ENCODE peak calls at places on chromosome 4, in eight cellular contexts. One of them, this sample, is unnamed.

GRCh38 chr4:70903282-70903603 is 1.1 kb downstream of the MOB1B start:
- DNase-seq in K562: peak
- DNase-seq in SK-N-SH: peak
- DNase-seq in A549: no peak
- DNase-seq in GM12878: no peak
- DNase-seq in H1: no peak
- DNase-seq in HepG2: no peak
- DNase-seq in IMR-90: no peak
- DNase-seq in this sample: no peak

GRCh38 chr4:10529891-10530786 is 72.9 kb upstream of the ZNF518B start:
- DNase-seq in H1: no peak
- DNase-seq in A549: no peak
- DNase-seq in SK-N-SH: no peak
- DNase-seq in IMR-90: no peak
- DNase-seq in K562: no peak
- DNase-seq in GM12878: no peak
- DNase-seq in HepG2: no peak
- DNase-seq in this sample: no peak

GRCh38 chr4:125849869-125850268 is 535.1 kb downstream of the FAT4 start:
- DNase-seq in IMR-90: peak
- DNase-seq in K562: no peak
- DNase-seq in GM12878: no peak
- DNase-seq in SK-N-SH: no peak
- DNase-seq in H1: no peak
- DNase-seq in A549: no peak
- DNase-seq in HepG2: no peak
- DNase-seq in this sample: no peak

GRCh38 chr4:46781434-46782092 is 127.5 kb downstream of the COX7B2 start:
- DNase-seq in GM12878: no peak
- DNase-seq in K562: no peak
- DNase-seq in IMR-90: no peak
- DNase-seq in HepG2: no peak
- DNase-seq in SK-N-SH: no peak
- DNase-seq in H1: no peak
- DNase-seq in A549: no peak
- DNase-seq in this sample: no peak

GRCh38 chr4:74205046-74205445 is 47.1 kb downstream of the MTHFD2L start:
- DNase-seq in HepG2: no peak
- DNase-seq in H1: no peak
- DNase-seq in GM12878: no peak
- DNase-seq in K562: no peak
- DNase-seq in SK-N-SH: no peak
- DNase-seq in A549: no peak
- DNase-seq in IMR-90: no peak
- DNase-seq in this sample: no peak

GRCh38 chr4:184400375-184400870 is 73.9 kb downstream of the IRF2 start:
- DNase-seq in K562: no peak
- DNase-seq in SK-N-SH: no peak
- DNase-seq in GM12878: no peak
- DNase-seq in H1: no peak
- DNase-seq in HepG2: no peak
- DNase-seq in A549: peak
- DNase-seq in IMR-90: peak
- DNase-seq in this sample: no peak

GRCh38 chr4:26362745-26363439 is 42.1 kb downstream of the RBPJ start:
- DNase-seq in GM12878: no peak
- DNase-seq in H1: no peak
- DNase-seq in IMR-90: peak
- DNase-seq in HepG2: no peak
- DNase-seq in K562: no peak
- DNase-seq in SK-N-SH: no peak
- DNase-seq in A549: no peak
- DNase-seq in this sample: no peak

GRCh38 chr4:182189107-182189878 is 53.9 kb upstream of the TENM3 start:
- DNase-seq in GM12878: no peak
- DNase-seq in SK-N-SH: no peak
- DNase-seq in H1: no peak
- DNase-seq in A549: peak
- DNase-seq in IMR-90: peak
- DNase-seq in HepG2: no peak
- DNase-seq in K562: peak
- DNase-seq in this sample: no peak

GRCh38 chr4:183558873-183559272 is 54.0 kb downstream of the ING2 start:
- DNase-seq in IMR-90: no peak
- DNase-seq in HepG2: no peak
- DNase-seq in K562: no peak
- DNase-seq in SK-N-SH: peak
- DNase-seq in H1: no peak
- DNase-seq in GM12878: no peak
- DNase-seq in A549: no peak
- DNase-seq in this sample: no peak

GRCh38 chr4:82042042-82042441 is 331.7 kb downstream of the HNRNPD start:
- DNase-seq in A549: no peak
- DNase-seq in IMR-90: no peak
- DNase-seq in HepG2: no peak
- DNase-seq in H1: no peak
- DNase-seq in SK-N-SH: no peak
- DNase-seq in K562: no peak
- DNase-seq in GM12878: no peak
- DNase-seq in this sample: no peak

GRCh38 chr4:3461515-3462291 is 1.4 kb upstream of the DOK7 start:
- DNase-seq in IMR-90: no peak
- DNase-seq in H1: no peak
- DNase-seq in A549: no peak
- DNase-seq in GM12878: no peak
- DNase-seq in SK-N-SH: no peak
- DNase-seq in HepG2: no peak
- DNase-seq in K562: no peak
- DNase-seq in this sample: no peak
- TF ChIP-seq USF2 in IMR-90: no peak
- TF ChIP-seq USF2 in H1: no peak
- TF ChIP-seq USF2 in A549: no peak
- TF ChIP-seq USF2 in GM12878: no peak
- TF ChIP-seq USF2 in SK-N-SH: no peak
- TF ChIP-seq USF2 in HepG2: no peak
- TF ChIP-seq USF2 in K562: no peak
- TF ChIP-seq USF2 in this sample: no peak

DNA sequence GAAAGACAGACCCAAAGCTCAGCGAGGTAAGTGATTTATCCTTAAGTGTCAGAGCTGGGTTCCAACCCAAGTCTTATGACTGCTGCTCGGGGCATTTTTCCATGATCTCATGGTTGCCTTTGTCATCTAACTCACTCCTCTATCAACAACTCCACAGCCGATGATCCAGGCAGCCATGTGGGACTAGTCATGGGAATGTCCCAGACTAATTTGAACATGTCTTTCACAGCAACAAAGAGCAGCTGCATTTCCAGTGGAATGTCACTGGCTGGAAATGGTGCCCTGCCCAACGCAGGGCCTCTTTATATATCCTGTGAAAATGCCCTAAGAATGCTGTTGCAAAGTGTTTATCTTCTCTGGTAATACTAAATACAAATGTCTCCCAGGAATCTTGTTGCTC is 284.8 kb upstream of the PPARGC1A start:
- DNase-seq in H1: no peak
- DNase-seq in HepG2: no peak
- DNase-seq in GM12878: no peak
- DNase-seq in A549: no peak
- DNase-seq in IMR-90: peak
- DNase-seq in K562: no peak
- DNase-seq in SK-N-SH: no peak
- DNase-seq in this sample: no peak
- TF ChIP-seq USF2 in H1: no peak
- TF ChIP-seq USF2 in HepG2: no peak
- TF ChIP-seq USF2 in GM12878: no peak
- TF ChIP-seq USF2 in A549: no peak
- TF ChIP-seq USF2 in IMR-90: no peak
- TF ChIP-seq USF2 in K562: no peak
- TF ChIP-seq USF2 in SK-N-SH: no peak
- TF ChIP-seq USF2 in this sample: no peak

GRCh38 chr4:41189669-41190068 is 24.7 kb downstream of the APBB2 start:
- DNase-seq in SK-N-SH: no peak
- DNase-seq in IMR-90: no peak
- DNase-seq in A549: no peak
- DNase-seq in K562: no peak
- DNase-seq in GM12878: no peak
- DNase-seq in H1: no peak
- DNase-seq in HepG2: no peak
- DNase-seq in this sample: no peak
- TF ChIP-seq USF2 in SK-N-SH: no peak
- TF ChIP-seq USF2 in IMR-90: no peak
- TF ChIP-seq USF2 in A549: no peak
- TF ChIP-seq USF2 in K562: no peak
- TF ChIP-seq USF2 in GM12878: no peak
- TF ChIP-seq USF2 in H1: no peak
- TF ChIP-seq USF2 in HepG2: no peak
- TF ChIP-seq USF2 in this sample: no peak

GRCh38 chr4:19739101-19739651 is 512.5 kb upstream of the SLIT2 start:
- DNase-seq in HepG2: no peak
- DNase-seq in IMR-90: peak
- DNase-seq in GM12878: no peak
- DNase-seq in A549: peak
- DNase-seq in H1: no peak
- DNase-seq in SK-N-SH: no peak
- DNase-seq in K562: no peak
- DNase-seq in this sample: no peak
- TF ChIP-seq USF2 in HepG2: no peak
- TF ChIP-seq USF2 in IMR-90: no peak
- TF ChIP-seq USF2 in GM12878: no peak
- TF ChIP-seq USF2 in A549: no peak
- TF ChIP-seq USF2 in H1: no peak
- TF ChIP-seq USF2 in SK-N-SH: no peak
- TF ChIP-seq USF2 in K562: no peak
- TF ChIP-seq USF2 in this sample: no peak

DNA sequence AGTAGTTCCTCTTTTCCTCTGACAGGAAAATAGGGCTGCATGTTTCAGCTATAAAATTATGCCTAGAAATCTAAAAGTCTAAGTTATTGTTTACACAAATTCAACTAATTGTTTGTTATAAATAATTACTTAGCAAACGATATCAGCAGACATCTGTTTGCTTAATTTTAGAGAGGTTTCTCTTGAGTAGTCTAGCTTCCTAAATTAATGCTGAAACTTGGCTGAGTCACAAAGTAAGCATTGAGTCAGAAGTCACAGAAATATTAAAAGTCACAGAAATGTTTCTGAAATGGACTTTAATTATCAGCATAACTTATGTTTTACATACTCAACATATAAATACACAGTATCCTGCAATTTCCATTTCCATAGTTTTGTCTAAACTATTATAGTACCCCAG is 1044.0 kb downstream of the CCSER1 start:
- DNase-seq in IMR-90: no peak
- DNase-seq in K562: no peak
- DNase-seq in SK-N-SH: no peak
- DNase-seq in A549: no peak
- DNase-seq in HepG2: no peak
- DNase-seq in GM12878: no peak
- DNase-seq in H1: no peak
- DNase-seq in this sample: no peak
- TF ChIP-seq USF2 in IMR-90: no peak
- TF ChIP-seq USF2 in K562: no peak
- TF ChIP-seq USF2 in SK-N-SH: no peak
- TF ChIP-seq USF2 in A549: no peak
- TF ChIP-seq USF2 in HepG2: no peak
- TF ChIP-seq USF2 in GM12878: no peak
- TF ChIP-seq USF2 in H1: no peak
- TF ChIP-seq USF2 in this sample: no peak

GRCh38 chr4:88881227-88881569 is 175.8 kb downstream of the FAM13A start:
- DNase-seq in HepG2: no peak
- DNase-seq in SK-N-SH: no peak
- DNase-seq in GM12878: no peak
- DNase-seq in K562: no peak
- DNase-seq in H1: no peak
- DNase-seq in IMR-90: no peak
- DNase-seq in A549: no peak
- DNase-seq in this sample: no peak

GRCh38 chr4:88880001-88880400 is 177.0 kb downstream of the FAM13A start:
- DNase-seq in SK-N-SH: no peak
- DNase-seq in HepG2: no peak
- DNase-seq in GM12878: no peak
- DNase-seq in H1: no peak
- DNase-seq in A549: no peak
- DNase-seq in IMR-90: no peak
- DNase-seq in K562: no peak
- DNase-seq in this sample: no peak

GRCh38 chr4:88878624-88879023 is 178.4 kb downstream of the FAM13A start:
- DNase-seq in IMR-90: no peak
- DNase-seq in SK-N-SH: no peak
- DNase-seq in A549: no peak
- DNase-seq in GM12878: no peak
- DNase-seq in H1: no peak
- DNase-seq in K562: no peak
- DNase-seq in HepG2: peak
- DNase-seq in this sample: no peak

GRCh38 chr4:88880501-88881226 is 176.3 kb downstream of the FAM13A start:
- DNase-seq in GM12878: no peak
- DNase-seq in IMR-90: no peak
- DNase-seq in K562: no peak
- DNase-seq in A549: no peak
- DNase-seq in H1: no peak
- DNase-seq in HepG2: no peak
- DNase-seq in SK-N-SH: no peak
- DNase-seq in this sample: no peak
- TF ChIP-seq USF2 in GM12878: no peak
- TF ChIP-seq USF2 in IMR-90: no peak
- TF ChIP-seq USF2 in K562: no peak
- TF ChIP-seq USF2 in A549: no peak
- TF ChIP-seq USF2 in H1: no peak
- TF ChIP-seq USF2 in HepG2: no peak
- TF ChIP-seq USF2 in SK-N-SH: no peak
- TF ChIP-seq USF2 in this sample: no peak

GRCh38 chr4:138204507-138204906 is 37.6 kb downstream of the SLC7A11 start:
- DNase-seq in IMR-90: no peak
- DNase-seq in A549: peak
- DNase-seq in GM12878: no peak
- DNase-seq in H1: no peak
- DNase-seq in SK-N-SH: no peak
- DNase-seq in HepG2: peak
- DNase-seq in K562: no peak
- DNase-seq in this sample: no peak
- TF ChIP-seq USF2 in IMR-90: no peak
- TF ChIP-seq USF2 in A549: no peak
- TF ChIP-seq USF2 in GM12878: no peak
- TF ChIP-seq USF2 in H1: no peak
- TF ChIP-seq USF2 in SK-N-SH: no peak
- TF ChIP-seq USF2 in HepG2: no peak
- TF ChIP-seq USF2 in K562: no peak
- TF ChIP-seq USF2 in this sample: no peak

DNA sequence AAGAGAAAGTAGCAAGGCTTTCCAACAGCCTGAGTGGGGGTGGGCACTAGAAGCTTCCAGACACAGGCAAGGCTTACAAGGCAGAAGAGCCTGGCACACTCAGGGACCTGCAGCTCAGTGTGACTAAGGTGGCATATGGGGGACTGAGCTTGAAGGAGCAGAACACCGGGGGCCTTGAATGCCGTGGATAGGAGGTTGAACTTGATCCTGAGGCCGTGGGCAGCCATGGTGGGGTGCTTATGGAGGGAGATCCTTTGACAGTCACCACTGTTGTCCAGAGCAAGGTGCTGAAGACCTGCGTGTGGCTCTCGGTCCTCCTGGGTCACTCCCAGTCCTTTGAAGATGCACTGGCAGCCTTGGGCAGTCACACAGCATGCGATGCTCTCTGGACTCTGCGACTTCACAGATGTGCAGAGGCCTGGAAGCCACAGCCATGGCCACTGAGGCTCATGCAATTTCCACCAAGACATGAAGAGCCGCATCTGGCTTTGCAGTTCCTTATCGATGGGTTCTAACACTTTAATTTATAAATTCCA is 18.3 kb downstream of the C4orf50 start:
- DNase-seq in IMR-90: no peak
- DNase-seq in HepG2: no peak
- DNase-seq in H1: no peak
- DNase-seq in A549: no peak
- DNase-seq in K562: no peak
- DNase-seq in GM12878: no peak
- DNase-seq in SK-N-SH: no peak
- DNase-seq in this sample: no peak
- TF ChIP-seq USF2 in IMR-90: no peak
- TF ChIP-seq USF2 in HepG2: no peak
- TF ChIP-seq USF2 in H1: no peak
- TF ChIP-seq USF2 in A549: no peak
- TF ChIP-seq USF2 in K562: no peak
- TF ChIP-seq USF2 in GM12878: no peak
- TF ChIP-seq USF2 in SK-N-SH: no peak
- TF ChIP-seq USF2 in this sample: no peak